ENCODE peak calls at places on chromosomes 2 and 18, in eight cellular contexts. G is transverse colon, S is stomach, N is K562, X is H1, Q is tibial nerve, B is sigmoid colon, U is A549. Y is an unnamed sample.

GRCh38 chr2:23658466-23658942 is 268.4 kb downstream of the ATAD2B start:
- DNase-seq in G (no peak), S (no peak), N (no peak), X (no peak), Q (no peak), B (no peak), U (no peak), Y (no peak)

GRCh38 chr2:12733846-12734245 is 17.1 kb downstream of the TRIB2 start:
- DNase-seq in G (no peak), S (peak), N (no peak), X (no peak), Q (peak), B (no peak), U (no peak), Y (no peak)

GRCh38 chr18:2654828-2655152 is 736 bp upstream of the SMCHD1 start:
- DNase-seq in G (no peak), S (no peak), N (no peak), X (no peak), Q (no peak), B (no peak), U (peak), Y (no peak)

GRCh38 chr2:102397167-102397566 is 25.8 kb upstream of the IL18RAP start:
- DNase-seq in G (no peak), S (no peak), N (no peak), X (no peak), Q (no peak), B (no peak), U (no peak), Y (no peak)

GRCh38 chr2:5673861-5674240 is 18.3 kb upstream of the SOX11 start:
- DNase-seq in G (no peak), S (no peak), N (no peak), X (no peak), Q (no peak), B (no peak), U (no peak), Y (no peak)

GRCh38 chr2:29876374-29876773 is 45.0 kb downstream of the ALK start:
- DNase-seq in G (no peak), S (no peak), N (no peak), X (no peak), Q (no peak), B (no peak), U (no peak), Y (no peak)

GRCh38 chr2:127239395-127239794 is 19.3 kb upstream of the CYP27C1 start:
- DNase-seq in G (no peak), S (no peak), N (no peak), X (peak), Q (no peak), B (no peak), U (no peak), Y (no peak)

GRCh38 chr2:102112692-102113665 is 29.6 kb upstream of the IL1R1 start:
- DNase-seq in G (no peak), S (no peak), N (no peak), X (no peak), Q (no peak), B (no peak), U (no peak), Y (no peak)

GRCh38 chr18:66949419-66949818 is 345.5 kb upstream of the CDH19 start:
- DNase-seq in G (no peak), S (no peak), N (no peak), X (no peak), Q (no peak), B (no peak), U (no peak), Y (no peak)

GRCh38 chr2:111708478-111708877 is 175.5 kb downstream of the ANAPC1 start:
- DNase-seq in G (no peak), S (no peak), N (no peak), X (no peak), Q (no peak), B (no peak), U (no peak), Y (no peak)

GRCh38 chr18:6355789-6356589 is 58.7 kb downstream of the L3MBTL4 start:
- DNase-seq in G (no peak), S (no peak), N (no peak), X (no peak), Q (no peak), B (no peak), U (peak), Y (no peak)

GRCh38 chr18:1048048-1048447 is 143.4 kb downstream of the ADCYAP1 start:
- DNase-seq in G (no peak), S (no peak), N (no peak), X (no peak), Q (no peak), B (no peak), U (no peak), Y (no peak)

DNA sequence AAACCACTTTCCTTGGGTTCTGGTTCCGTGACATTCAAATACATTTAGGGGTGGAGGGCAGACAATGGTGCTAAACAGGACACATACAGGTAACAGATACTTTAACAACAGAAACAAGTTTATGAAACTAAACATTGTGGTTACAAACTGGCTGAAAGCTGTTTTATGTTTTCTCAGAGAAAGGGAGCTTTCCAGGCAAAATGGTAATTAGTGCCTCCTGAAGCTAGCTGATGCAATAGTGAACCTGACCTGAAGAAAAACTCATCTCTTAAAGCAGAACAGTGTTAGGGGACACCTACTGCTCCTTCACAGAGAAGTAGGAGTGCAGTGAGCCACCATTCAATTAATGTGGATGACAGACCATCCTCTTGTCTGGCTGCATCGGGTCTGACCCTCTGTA is 138.9 kb downstream of the CCDC148 start:
- DNase-seq in G (no peak), S (no peak), N (no peak), X (no peak), Q (no peak), B (no peak), U (no peak), Y (no peak)
- TF ChIP-seq EP300 in G (no peak), S (no peak), N (peak), X (no peak), Q (no peak), B (no peak), U (no peak), Y (no peak)

GRCh38 chr2:44740678-44741077 is 200.8 kb upstream of the SIX3 start:
- DNase-seq in G (peak), S (peak), N (no peak), X (no peak), Q (no peak), B (no peak), U (no peak), Y (no peak)
- TF ChIP-seq EP300 in G (no peak), S (no peak), N (no peak), X (no peak), Q (no peak), B (no peak), U (no peak), Y (no peak)

GRCh38 chr2:179657068-179657467 is 204.3 kb downstream of the ZNF385B start:
- DNase-seq in G (no peak), S (no peak), N (no peak), X (no peak), Q (no peak), B (no peak), U (no peak), Y (no peak)

GRCh38 chr2:179661986-179662385 is 199.4 kb downstream of the ZNF385B start:
- DNase-seq in G (no peak), S (no peak), N (no peak), X (no peak), Q (no peak), B (no peak), U (no peak), Y (no peak)
- TF ChIP-seq EP300 in G (no peak), S (no peak), N (no peak), X (no peak), Q (no peak), B (no peak), U (no peak), Y (no peak)

GRCh38 chr2:46051103-46051502 is 246.1 kb upstream of the EPAS1 start:
- DNase-seq in G (no peak), S (no peak), N (no peak), X (no peak), Q (no peak), B (no peak), U (no peak), Y (no peak)

GRCh38 chr2:46058140-46058539 is 239.1 kb upstream of the EPAS1 start:
- DNase-seq in G (no peak), S (peak), N (no peak), X (no peak), Q (no peak), B (peak), U (no peak), Y (no peak)

GRCh38 chr2:46053502-46054094 is 243.6 kb upstream of the EPAS1 start:
- DNase-seq in G (no peak), S (no peak), N (no peak), X (no peak), Q (no peak), B (no peak), U (no peak), Y (no peak)

GRCh38 chr2:46056541-46056940 is 240.7 kb upstream of the EPAS1 start:
- DNase-seq in G (no peak), S (no peak), N (no peak), X (no peak), Q (no peak), B (no peak), U (no peak), Y (no peak)
- TF ChIP-seq EP300 in G (no peak), S (no peak), N (no peak), X (no peak), Q (no peak), B (no peak), U (no peak), Y (no peak)

GRCh38 chr2:97931118-97931850 is 64.5 kb downstream of the TMEM131 start:
- DNase-seq in G (no peak), S (no peak), N (no peak), X (no peak), Q (no peak), B (no peak), U (no peak), Y (no peak)

GRCh38 chr2:97936199-97936598 is 59.5 kb downstream of the TMEM131 start:
- DNase-seq in G (peak), S (no peak), N (no peak), X (peak), Q (no peak), B (no peak), U (no peak), Y (no peak)

GRCh38 chr2:97935719-97936161 is 60.0 kb downstream of the TMEM131 start:
- DNase-seq in G (no peak), S (no peak), N (no peak), X (no peak), Q (no peak), B (no peak), U (peak), Y (peak)

GRCh38 chr2:97931851-97932211 is 63.9 kb downstream of the TMEM131 start:
- DNase-seq in G (no peak), S (no peak), N (no peak), X (no peak), Q (no peak), B (no peak), U (no peak), Y (no peak)

GRCh38 chr2:97932975-97933662 is 62.6 kb downstream of the TMEM131 start:
- DNase-seq in G (no peak), S (no peak), N (no peak), X (no peak), Q (no peak), B (no peak), U (no peak), Y (no peak)
- TF ChIP-seq EP300 in G (no peak), S (no peak), N (no peak), X (no peak), Q (no peak), B (no peak), U (no peak), Y (no peak)